ENCODE peak calls at places on chromosomes 1 and 21, in seven cellular contexts. G, E, C, H, A, U and X are unnamed samples.
A peak's percentile ranks its signal among the peaks of the same experiment; 100 is the strongest.

GRCh38 chr1:187413770-187414169 is 585.0 kb downstream of the PLA2G4A start:
- DNase-seq in E (no peak), H (no peak), C (no peak), G (no peak), A (no peak), U (no peak), X (no peak)

GRCh38 chr1:108719253-108719652 is 6.5 kb downstream of the FNDC7 start:
- DNase-seq in G (no peak), E (no peak), C (no peak), A (no peak), H (no peak), U (no peak), X (no peak)

GRCh38 chr1:61290525-61290924 is 208.2 kb downstream of the NFIA start:
- DNase-seq in U (no peak), H (no peak), A (no peak), E (no peak), C (no peak), G (no peak), X (no peak)

GRCh38 chr1:147665521-147665920 is 4.8 kb downstream of the ACP6 start:
- DNase-seq in U (no peak), E (no peak), A (no peak), G (no peak), C (no peak), H (no peak), X (no peak)

GRCh38 chr1:206635080-206635982 is at the start of gene DYRK3:
- DNase-seq in U (no peak), H (peak; percentile 85), C (peak; percentile 89), E (peak; percentile 81), A (peak; percentile 93), G (peak; percentile 96), X (peak; percentile 95)

GRCh38 chr1:2152914-2153313 is 41.7 kb downstream of the FAAP20 start:
- DNase-seq in U (no peak), E (no peak), C (no peak), A (peak; percentile 44), H (no peak), G (no peak), X (no peak)

GRCh38 chr1:61951731-61952585 is 209.7 kb downstream of the PATJ start:
- DNase-seq in H (no peak), E (no peak), C (no peak), A (no peak), G (peak; percentile 13), U (no peak), X (peak; percentile 73)

GRCh38 chr21:36156815-36157670 is at the start of gene DOP1B:
- DNase-seq in U (no peak), C (peak; percentile 18), A (no peak), G (no peak), E (peak; percentile 32), H (no peak), X (peak; percentile 74)

GRCh38 chr1:21139601-21140000 is 37.1 kb downstream of the EIF4G3 start:
- DNase-seq in C (no peak), H (no peak), A (no peak), U (no peak), E (no peak), G (peak; percentile 42), X (no peak)

GRCh38 chr1:242651817-242652216 is 127.3 kb upstream of the PLD5 start:
- DNase-seq in H (no peak), U (no peak), C (no peak), G (peak; percentile 38), E (no peak), A (no peak), X (no peak)

GRCh38 chr1:59427155-59427554 is 130.3 kb downstream of the FGGY start:
- DNase-seq in G (peak; percentile 17), C (no peak), E (no peak), A (no peak), H (no peak), U (no peak), X (no peak)

GRCh38 chr1:204077979-204078696 is 5.2 kb downstream of the SOX13 start:
- DNase-seq in C (no peak), G (peak; percentile 87), U (no peak), E (no peak), A (no peak), H (no peak), X (no peak)

GRCh38 chr1:164683235-164683634 is 124.3 kb downstream of the PBX1 start:
- DNase-seq in E (no peak), A (no peak), U (no peak), C (no peak), G (no peak), H (no peak), X (no peak)

GRCh38 chr1:18575620-18576019 is 55.0 kb upstream of the PAX7 start:
- DNase-seq in H (no peak), U (no peak), E (peak; percentile 50), G (peak; percentile 35), C (no peak), A (no peak), X (peak; percentile 60)

GRCh38 chr21:26077523-26077922 is 93.0 kb downstream of the APP start:
- DNase-seq in U (no peak), E (no peak), C (no peak), H (no peak), G (no peak), A (no peak), X (no peak)

GRCh38 chr21:43343992-43344886 is 82.7 kb downstream of the SIK1 start:
- DNase-seq in U (no peak), A (no peak), C (no peak), G (no peak), H (no peak), E (no peak), X (no peak)

GRCh38 chr1:58899581-58900271 is 115.9 kb upstream of the JUN start:
- DNase-seq in A (no peak), U (no peak), E (no peak), G (no peak), C (no peak), H (no peak), X (no peak)

GRCh38 chr1:98035587-98035986 is 114.8 kb upstream of the DPYD start:
- DNase-seq in U (no peak), G (no peak), A (peak; percentile 24), H (no peak), C (no peak), E (no peak), X (no peak)

GRCh38 chr1:93585059-93585966 is 96.3 kb downstream of the BCAR3 start:
- DNase-seq in U (no peak), C (no peak), G (peak; percentile 89), E (no peak), A (no peak), H (no peak), X (no peak)

GRCh38 chr1:147215540-147215916 is 9.6 kb downstream of the FMO5 start:
- DNase-seq in A (no peak), E (no peak), G (no peak), C (no peak), H (no peak), U (no peak), X (no peak)

GRCh38 chr1:168180148-168180524 is 1.4 kb downstream of the TIPRL start:
- DNase-seq in U (no peak), H (no peak), G (no peak), A (no peak), E (no peak), C (no peak), X (no peak)

GRCh38 chr1:54272134-54272533 is 72.2 kb downstream of the MRPL37 start:
- DNase-seq in A (no peak), G (no peak), E (no peak), H (no peak), U (no peak), C (no peak), X (no peak)

GRCh38 chr21:18545908-18546307 is 142.3 kb upstream of the TMPRSS15 start:
- DNase-seq in C (no peak), H (no peak), E (no peak), U (no peak), A (no peak), G (no peak), X (no peak)

GRCh38 chr1:23930270-23930669 is 17.1 kb upstream of the CNR2 start:
- DNase-seq in H (no peak), G (no peak), U (no peak), E (no peak), C (no peak), A (no peak), X (no peak)

GRCh38 chr1:70427976-70428375 is 16.9 kb downstream of the CTH start:
- DNase-seq in H (no peak), G (no peak), C (no peak), E (no peak), A (no peak), U (no peak), X (no peak)